ENCODE peak calls at places on chromosome 2, in ten cellular contexts. Y is GM23338; Z is neural progenitor cell; P is tibial artery; J is uterus; U is Peyer's patch; I is aorta; O is CD4-positive, CD25-positive, alpha-beta regulatory T cell; S is thyroid gland; G is A549. E is an unnamed sample.
A peak's percentile ranks its signal among the peaks of the same experiment; 100 is the strongest.

GRCh38 chr2:45403036-45403435 is 208.0 kb downstream of the SRBD1 start:
- DNase-seq in Y (no peak), Z (no peak), P (no peak), J (no peak), U (no peak), I (no peak), O (no peak), S (no peak), G (no peak), E (no peak)

GRCh38 chr2:61180686-61181085 is 18.7 kb downstream of the C2orf74 start:
- DNase-seq in Y (no peak), Z (no peak), P (no peak), J (no peak), U (no peak), I (no peak), O (no peak), S (no peak), G (no peak), E (no peak)

GRCh38 chr2:235080108-235080507 is 128.3 kb downstream of the SH3BP4 start:
- DNase-seq in Y (no peak), Z (no peak), P (no peak), J (no peak), U (no peak), I (no peak), O (no peak), S (no peak), G (no peak), E (no peak)

GRCh38 chr2:127520424-127520823 is 5.9 kb downstream of the IWS1 start:
- DNase-seq in Y (no peak), Z (no peak), P (no peak), J (no peak), U (no peak), I (no peak), O (no peak), S (no peak), G (no peak), E (no peak)

GRCh38 chr2:170341684-170342631 is 164.0 kb downstream of the MYO3B start:
- DNase-seq in Y (no peak), Z (no peak), P (no peak), J (no peak), U (no peak), I (no peak), O (no peak), S (no peak), G (no peak), E (no peak)

GRCh38 chr2:175823291-175824073 is 178.6 kb downstream of the LNPK start:
- DNase-seq in Y (no peak), Z (peak; percentile 30), P (no peak), J (no peak), U (no peak), I (no peak), O (no peak), S (no peak), G (no peak), E (no peak)

GRCh38 chr2:171432969-171433762 is 624 bp downstream of the METTL8 start:
- DNase-seq in Y (peak; percentile 57), Z (peak; percentile 56), P (no peak), J (no peak), U (peak; percentile 56), I (no peak), O (peak; percentile 20), S (peak; percentile 51), G (peak; percentile 33), E (no peak)

GRCh38 chr2:163878718-163879117 is 142.9 kb upstream of the FIGN start:
- DNase-seq in Y (peak; percentile 79), Z (peak; percentile 60), P (no peak), J (no peak), U (no peak), I (no peak), O (no peak), S (peak; percentile 10), G (no peak), E (no peak)

GRCh38 chr2:137672961-137673552 is 291.2 kb upstream of the HNMT start:
- DNase-seq in Y (no peak), Z (no peak), P (no peak), J (no peak), U (no peak), I (no peak), O (no peak), S (no peak), G (no peak), E (no peak)

GRCh38 chr2:46161329-46161728 is 135.9 kb upstream of the EPAS1 start:
- DNase-seq in Y (no peak), Z (no peak), P (no peak), J (no peak), U (no peak), I (no peak), O (no peak), S (no peak), G (no peak), E (no peak)

GRCh38 chr2:132969371-132969985 is 299.5 kb upstream of the LYPD1 start:
- DNase-seq in Y (no peak), Z (no peak), P (no peak), J (no peak), U (no peak), I (no peak), O (no peak), S (no peak), G (no peak), E (no peak)

GRCh38 chr2:151857650-151858049 is 29.4 kb upstream of the ARL5A start:
- DNase-seq in Y (no peak), Z (no peak), P (no peak), J (no peak), U (no peak), I (no peak), O (no peak), S (peak; percentile 71), G (no peak), E (no peak)

GRCh38 chr2:82636411-82637020 is 1822.6 kb downstream of the SUCLG1 start:
- DNase-seq in Y (no peak), Z (no peak), P (no peak), J (no peak), U (no peak), I (no peak), O (no peak), S (no peak), G (no peak), E (no peak)

GRCh38 chr2:172296267-172297046 is 130.9 kb upstream of the ITGA6 start:
- DNase-seq in Y (peak; percentile 47), Z (no peak), P (no peak), J (no peak), U (no peak), I (no peak), O (no peak), S (no peak), G (no peak), E (no peak)

GRCh38 chr2:74155830-74156229 is 8.1 kb upstream of the BOLA3 start:
- DNase-seq in Y (no peak), Z (no peak), P (no peak), J (no peak), U (no peak), I (no peak), O (no peak), S (no peak), G (no peak), E (no peak)
- H3K27ac ChIP-seq in Y (no peak overlapping the region), Z (no peak overlapping the region), P (no peak overlapping the region), J (no peak overlapping the region), U (no peak overlapping the region), I (no peak overlapping the region), O (peak overlapping the region; percentile 7), S (no peak overlapping the region), G (no peak overlapping the region), E (no peak overlapping the region)

GRCh38 chr2:6941299-6942046 is 24.3 kb downstream of the RNF144A start:
- DNase-seq in Y (no peak), Z (no peak), P (no peak), J (no peak), U (no peak), I (no peak), O (no peak), S (no peak), G (no peak), E (no peak)
- H3K27ac ChIP-seq in Y (no peak overlapping the region), Z (no peak overlapping the region), P (no peak overlapping the region), J (no peak overlapping the region), U (no peak overlapping the region), I (no peak overlapping the region), O (no peak overlapping the region), S (no peak overlapping the region), G (no peak overlapping the region), E (peak overlapping the region; percentile 79)

DNA sequence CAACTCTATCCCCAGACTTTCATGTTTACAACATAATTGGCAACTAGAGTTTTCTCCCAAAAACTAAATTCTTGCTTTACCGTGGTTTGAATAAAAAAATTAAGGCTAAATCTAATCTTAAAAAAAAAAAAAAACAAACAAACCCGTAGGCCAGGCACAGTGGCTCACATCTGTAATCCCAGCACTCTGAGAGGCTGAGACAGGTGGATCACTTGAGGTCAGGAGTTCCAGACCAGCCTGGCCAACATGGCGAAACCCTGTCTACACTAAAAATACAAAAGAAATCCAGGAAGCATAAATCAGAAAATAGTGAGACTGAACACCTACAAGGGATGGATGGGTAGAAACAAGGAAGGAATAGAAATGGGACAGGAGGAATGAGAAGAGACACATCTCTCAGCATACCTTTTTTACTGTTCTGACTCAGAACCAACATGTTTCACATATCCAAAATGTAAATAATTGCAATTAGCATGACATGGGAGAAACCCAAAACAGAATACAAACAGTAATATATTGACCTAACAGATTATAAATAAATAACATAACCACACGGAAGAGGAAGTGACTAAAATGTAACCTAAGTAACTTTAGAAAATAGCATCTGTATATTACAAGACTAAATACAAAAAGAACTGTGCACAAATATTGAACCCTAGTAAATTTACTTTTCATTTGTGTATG is 17.5 kb downstream of the MGAT4A start:
- DNase-seq in Y (no peak), Z (no peak), P (no peak), J (no peak), U (no peak), I (no peak), O (no peak), S (no peak), G (no peak), E (no peak)
- H3K27ac ChIP-seq in Y (no peak overlapping the region), Z (no peak overlapping the region), P (no peak overlapping the region), J (no peak overlapping the region), U (no peak overlapping the region), I (no peak overlapping the region), O (no peak overlapping the region), S (no peak overlapping the region), G (no peak overlapping the region), E (no peak overlapping the region)

GRCh38 chr2:239289545-239289944 is 111.3 kb downstream of the HDAC4 start:
- DNase-seq in Y (no peak), Z (no peak), P (peak; percentile 37), J (no peak), U (no peak), I (peak; percentile 46), O (no peak), S (no peak), G (no peak), E (no peak)

GRCh38 chr2:239288951-239289481 is 111.8 kb downstream of the HDAC4 start:
- DNase-seq in Y (no peak), Z (peak; percentile 60), P (peak; percentile 53), J (no peak), U (no peak), I (peak; percentile 36), O (no peak), S (no peak), G (no peak), E (no peak)

GRCh38 chr2:239287461-239287860 is 113.4 kb downstream of the HDAC4 start:
- DNase-seq in Y (no peak), Z (no peak), P (no peak), J (no peak), U (no peak), I (no peak), O (no peak), S (no peak), G (no peak), E (no peak)

GRCh38 chr2:239286901-239287300 is 113.9 kb downstream of the HDAC4 start:
- DNase-seq in Y (no peak), Z (no peak), P (peak; percentile 51), J (no peak), U (no peak), I (peak; percentile 33), O (no peak), S (no peak), G (no peak), E (no peak)

GRCh38 chr2:239288237-239288636 is 112.6 kb downstream of the HDAC4 start:
- DNase-seq in Y (no peak), Z (no peak), P (no peak), J (no peak), U (no peak), I (no peak), O (no peak), S (no peak), G (no peak), E (no peak)
- H3K27ac ChIP-seq in Y (no peak overlapping the region), Z (no peak overlapping the region), P (no peak overlapping the region), J (peak overlapping the region; percentile 79), U (peak overlapping the region; percentile 50), I (no peak overlapping the region), O (peak overlapping the region; percentile 81), S (no peak overlapping the region), G (no peak overlapping the region), E (no peak overlapping the region)